ENCODE peak calls at places on chromosome X, in four cellular contexts. One of them, this sample, is unnamed.
A peak's percentile ranks its signal among the peaks of the same experiment; 100 is the strongest.

GRCh38 chrX:153449306-153450113 is 3.7 kb upstream of the TREX2 start:
- DNase-seq in NCI-H2171: no peak
- DNase-seq in A172: no peak
- DNase-seq in endothelial cell: no peak
- DNase-seq in this sample: no peak

GRCh38 chrX:107738272-107738671 is 37.3 kb downstream of the TSC22D3 start:
- DNase-seq in NCI-H2171: no peak
- DNase-seq in A172: no peak
- DNase-seq in endothelial cell: no peak
- DNase-seq in this sample: no peak

GRCh38 chrX:49208399-49208798 is 8.4 kb upstream of the SYP start:
- DNase-seq in NCI-H2171: no peak
- DNase-seq in A172: no peak
- DNase-seq in endothelial cell: no peak
- DNase-seq in this sample: no peak

GRCh38 chrX:53320543-53321215 is 39.3 kb upstream of the IQSEC2 start:
- DNase-seq in NCI-H2171: no peak
- DNase-seq in A172: no peak
- DNase-seq in endothelial cell: no peak
- DNase-seq in this sample: no peak

GRCh38 chrX:126137899-126138298 is 28.2 kb downstream of the DCAF12L2 start:
- DNase-seq in NCI-H2171: no peak
- DNase-seq in A172: no peak
- DNase-seq in endothelial cell: peak; percentile 6
- DNase-seq in this sample: no peak

GRCh38 chrX:129953881-129954280 is 28.6 kb upstream of the BCORL1 start:
- DNase-seq in NCI-H2171: no peak
- DNase-seq in A172: no peak
- DNase-seq in endothelial cell: no peak
- DNase-seq in this sample: no peak

GRCh38 chrX:153388722-153389459 is 12.3 kb downstream of the PNMA6E start:
- DNase-seq in NCI-H2171: no peak
- DNase-seq in A172: no peak
- DNase-seq in endothelial cell: no peak
- DNase-seq in this sample: no peak

GRCh38 chrX:118347131-118347530 is 1.2 kb downstream of the WDR44 start:
- DNase-seq in NCI-H2171: no peak
- DNase-seq in A172: peak; percentile 15
- DNase-seq in endothelial cell: no peak
- DNase-seq in this sample: peak; percentile 32

GRCh38 chrX:1422135-1422465 is 30.2 kb upstream of the SLC25A6 start:
- DNase-seq in NCI-H2171: no peak
- DNase-seq in A172: no peak
- DNase-seq in endothelial cell: no peak
- DNase-seq in this sample: no peak

GRCh38 chrX:131783555-131784338 is 239.4 kb upstream of the STK26 start:
- DNase-seq in NCI-H2171: no peak
- DNase-seq in A172: no peak
- DNase-seq in endothelial cell: no peak
- DNase-seq in this sample: no peak

GRCh38 chrX:31237189-31237588 is 165.3 kb upstream of the FTHL17 start:
- DNase-seq in NCI-H2171: no peak
- DNase-seq in A172: no peak
- DNase-seq in endothelial cell: no peak
- DNase-seq in this sample: no peak

GRCh38 chrX:105495376-105495775 is 274.9 kb upstream of the TEX13A start:
- DNase-seq in NCI-H2171: no peak
- DNase-seq in A172: no peak
- DNase-seq in endothelial cell: no peak
- DNase-seq in this sample: no peak

GRCh38 chrX:136214551-136214950 is 36.6 kb downstream of the MAP7D3 start:
- DNase-seq in NCI-H2171: no peak
- DNase-seq in A172: peak; percentile 71
- DNase-seq in endothelial cell: no peak
- DNase-seq in this sample: peak; percentile 70

GRCh38 chrX:13798184-13798583 is 18.7 kb downstream of the GPM6B start:
- DNase-seq in NCI-H2171: no peak
- DNase-seq in A172: no peak
- DNase-seq in endothelial cell: no peak
- DNase-seq in this sample: no peak

This sample was measured in Daoy.